ENCODE peak calls at places on chromosome 1, in eight cellular contexts. P, H, G, K, R, L, F and W are unnamed samples.

GRCh38 chr1:113123737-113124136 is 50.7 kb downstream of the LRIG2 start:
- DNase-seq in P (no peak), H (no peak), G (no peak), K (no peak), R (no peak), L (no peak), F (no peak), W (no peak)

GRCh38 chr1:226598455-226598849 is 49.9 kb downstream of the STUM start:
- DNase-seq in P (no peak), H (no peak), G (no peak), K (no peak), R (no peak), L (no peak), F (no peak), W (no peak)

GRCh38 chr1:44423706-44424546 is 18.9 kb downstream of the RNF220 start:
- DNase-seq in P (no peak), H (no peak), G (no peak), K (peak), R (no peak), L (no peak), F (no peak), W (peak)

GRCh38 chr1:6447016-6447817 is 18.8 kb downstream of the TNFRSF25 start:
- DNase-seq in P (no peak), H (no peak), G (no peak), K (no peak), R (no peak), L (no peak), F (no peak), W (no peak)

GRCh38 chr1:156590326-156591180 is 1.0 kb upstream of the NAXE start:
- DNase-seq in P (no peak), H (no peak), G (no peak), K (no peak), R (no peak), L (no peak), F (no peak), W (no peak)

GRCh38 chr1:222073307-222073995 is 331.6 kb upstream of the DUSP10 start:
- DNase-seq in P (no peak), H (no peak), G (no peak), K (no peak), R (no peak), L (no peak), F (no peak), W (no peak)

GRCh38 chr1:153968000-153968363 is 280 bp downstream of the CREB3L4 start:
- DNase-seq in P (no peak), H (no peak), G (no peak), K (no peak), R (no peak), L (no peak), F (peak), W (no peak)

GRCh38 chr1:179353546-179353945 is 12.2 kb upstream of the AXDND1 start:
- DNase-seq in P (no peak), H (no peak), G (no peak), K (no peak), R (no peak), L (no peak), F (no peak), W (no peak)

GRCh38 chr1:41838266-41838665 is 80.5 kb downstream of the HIVEP3 start:
- DNase-seq in P (no peak), H (no peak), G (no peak), K (no peak), R (no peak), L (no peak), F (no peak), W (no peak)

GRCh38 chr1:29236993-29237905 is 927 bp downstream of the PTPRU start:
- DNase-seq in P (no peak), H (no peak), G (peak), K (peak), R (peak), L (no peak), F (no peak), W (no peak)

GRCh38 chr1:233061265-233061664 is 110.9 kb downstream of the NTPCR start:
- DNase-seq in P (no peak), H (no peak), G (no peak), K (no peak), R (no peak), L (no peak), F (no peak), W (no peak)